ENCODE peak calls at places on chromosome 20, in nine cellular contexts. D is stomach, V is breast epithelium, U is vagina, P is K562, S is transverse colon, E is endothelial cell of umbilical vein, C is suprapubic skin, W is sigmoid colon. I is an unnamed sample.

GRCh38 chr20:3908667-3909066 is 19.5 kb downstream of the PANK2 start:
- DNase-seq in D (no peak), V (no peak), U (no peak), P (no peak), S (no peak), E (no peak), C (no peak), W (no peak), I (no peak)

GRCh38 chr20:62029296-62029695 is 36.4 kb downstream of the TAF4 start:
- DNase-seq in D (no peak), V (no peak), U (no peak), P (no peak), S (no peak), E (no peak), C (no peak), W (no peak), I (no peak)

GRCh38 chr20:61387204-61387958 is 135.3 kb downstream of the CDH4 start:
- DNase-seq in D (no peak), V (no peak), U (no peak), P (peak), S (no peak), E (no peak), C (no peak), W (no peak), I (no peak)

GRCh38 chr20:57589123-57589727 is 28.3 kb downstream of the PCK1 start:
- DNase-seq in D (no peak), V (no peak), U (no peak), P (no peak), S (no peak), E (no peak), C (no peak), W (no peak), I (peak)

GRCh38 chr20:438581-439469 is 23.5 kb downstream of the TBC1D20 start:
- DNase-seq in D (peak), V (peak), U (no peak), P (no peak), S (peak), E (peak), C (peak), W (no peak), I (peak)

GRCh38 chr20:3655032-3655405 is 8.2 kb downstream of the GFRA4 start:
- DNase-seq in D (no peak), V (no peak), U (no peak), P (no peak), S (no peak), E (no peak), C (peak), W (no peak), I (no peak)

GRCh38 chr20:6704132-6704861 is 63.2 kb upstream of the BMP2 start:
- DNase-seq in D (peak), V (no peak), U (no peak), P (no peak), S (peak), E (peak), C (no peak), W (no peak), I (no peak)

GRCh38 chr20:61435184-61435822 is 183.2 kb downstream of the CDH4 start:
- DNase-seq in D (no peak), V (no peak), U (no peak), P (no peak), S (no peak), E (no peak), C (no peak), W (no peak), I (no peak)

GRCh38 chr20:52060794-52061714 is 130.5 kb downstream of the ZFP64 start:
- DNase-seq in D (no peak), V (no peak), U (no peak), P (no peak), S (no peak), E (peak), C (no peak), W (no peak), I (no peak)

GRCh38 chr20:38049800-38050199 is 16.3 kb downstream of the RPRD1B start:
- DNase-seq in D (no peak), V (no peak), U (no peak), P (no peak), S (no peak), E (peak), C (no peak), W (no peak), I (no peak)

GRCh38 chr20:32830437-32830836 is 10.7 kb downstream of the MAPRE1 start:
- DNase-seq in D (no peak), V (no peak), U (no peak), P (no peak), S (peak), E (no peak), C (no peak), W (no peak), I (no peak)

GRCh38 chr20:34709836-34710567 is 5.9 kb downstream of the TP53INP2 start:
- DNase-seq in D (peak), V (peak), U (peak), P (peak), S (peak), E (peak), C (no peak), W (peak), I (peak)

GRCh38 chr20:46364670-46365482 is 41.5 kb downstream of the ELMO2 start:
- DNase-seq in D (no peak), V (no peak), U (no peak), P (no peak), S (no peak), E (no peak), C (no peak), W (peak), I (no peak)

GRCh38 chr20:844473-845225 is 11.1 kb downstream of the FAM110A start:
- DNase-seq in D (peak), V (peak), U (no peak), P (peak), S (peak), E (peak), C (peak), W (peak), I (peak)

GRCh38 chr20:62642666-62643520 is 590 bp downstream of the SLCO4A1 start:
- DNase-seq in D (peak), V (no peak), U (no peak), P (peak), S (peak), E (peak), C (no peak), W (no peak), I (peak)

GRCh38 chr20:38805502-38805957 is at the start of gene PPP1R16B:
- DNase-seq in D (peak), V (no peak), U (no peak), P (peak), S (peak), E (peak), C (no peak), W (no peak), I (peak)

GRCh38 chr20:17645010-17645409 is 37.0 kb downstream of the RRBP1 start:
- DNase-seq in D (no peak), V (no peak), U (no peak), P (no peak), S (no peak), E (no peak), C (no peak), W (no peak), I (peak)

GRCh38 chr20:6397115-6397514 is 274.3 kb upstream of the FERMT1 start:
- DNase-seq in D (no peak), V (no peak), U (no peak), P (no peak), S (no peak), E (no peak), C (no peak), W (no peak), I (no peak)

GRCh38 chr20:32742322-32743236 is 688 bp downstream of the COMMD7 start:
- DNase-seq in D (no peak), V (no peak), U (no peak), P (no peak), S (no peak), E (no peak), C (peak), W (peak), I (peak)

GRCh38 chr20:14036567-14036966 is 41.3 kb downstream of the MACROD2 start:
- DNase-seq in D (no peak), V (no peak), U (no peak), P (no peak), S (no peak), E (no peak), C (no peak), W (no peak), I (no peak)

GRCh38 chr20:36070451-36070850 is 84.1 kb upstream of the EPB41L1 start:
- DNase-seq in D (no peak), V (peak), U (no peak), P (no peak), S (no peak), E (no peak), C (no peak), W (no peak), I (no peak)

DNA sequence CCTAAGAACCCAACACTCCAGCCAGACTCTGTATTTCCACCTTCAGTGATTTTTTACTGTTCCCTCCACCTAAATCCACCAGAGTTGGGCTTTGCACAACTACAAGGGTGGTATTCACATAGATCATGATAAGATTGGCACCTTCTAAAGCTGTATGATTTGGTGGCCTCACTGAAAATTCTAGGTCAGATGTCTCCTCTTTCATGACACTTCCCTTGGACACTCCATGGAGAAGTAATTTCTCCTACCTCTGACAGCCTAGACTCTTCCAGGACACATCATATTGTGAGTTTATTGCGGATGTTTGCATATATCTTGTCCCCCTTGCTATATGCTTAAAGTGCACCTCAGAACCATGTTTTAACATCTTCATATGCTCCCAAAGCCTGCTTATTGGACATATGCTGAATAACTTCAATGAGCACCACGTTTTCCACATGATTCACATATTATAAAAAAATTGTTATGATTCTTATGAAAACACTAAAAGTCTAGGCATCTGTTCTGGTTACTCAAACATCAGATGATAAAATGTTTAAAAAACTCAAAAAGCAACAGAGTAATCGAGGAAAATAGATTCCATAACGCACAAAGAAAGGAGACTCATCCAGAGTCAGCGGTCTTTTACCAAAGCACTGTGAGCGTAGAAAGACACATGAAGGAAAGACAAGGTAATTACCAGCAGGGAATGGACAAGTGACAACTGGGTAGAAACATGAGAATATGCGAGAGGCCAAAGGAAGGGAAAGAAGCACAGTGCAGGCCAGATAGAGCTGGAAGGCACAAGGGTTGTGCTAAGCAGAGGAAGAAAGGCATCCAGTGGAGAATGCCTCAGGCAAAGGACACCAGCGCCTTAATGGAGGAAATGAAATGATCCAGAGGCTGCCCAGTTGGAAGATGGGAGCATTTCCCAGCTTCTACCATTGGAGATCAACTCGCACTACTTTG is 46.5 kb downstream of the KIF16B start:
- DNase-seq in D (no peak), V (no peak), U (no peak), P (no peak), S (no peak), E (no peak), C (no peak), W (no peak), I (no peak)
- H3K4me3 ChIP-seq in D (no peak), V (no peak), U (no peak), P (no peak), S (no peak), E (no peak), C (no peak), W (no peak), I (no peak)

GRCh38 chr20:25584905-25585704 is at the start of gene NINL:
- DNase-seq in D (peak), V (no peak), U (no peak), P (peak), S (peak), E (peak), C (peak), W (peak), I (peak)
- TF ChIP-seq POLR2A in D (no peak), V (no peak), U (peak), P (no peak), S (peak), E (peak), C (no peak), W (peak), I (peak)

GRCh38 chr20:10660661-10661060 is 13.1 kb downstream of the JAG1 start:
- DNase-seq in D (no peak), V (no peak), U (no peak), P (no peak), S (no peak), E (no peak), C (no peak), W (peak), I (no peak)
- TF ChIP-seq POLR2AphosphoS5 in D (peak), V (no peak), U (no peak), P (no peak), S (no peak), E (no peak), C (no peak), W (peak), I (no peak)

DNA sequence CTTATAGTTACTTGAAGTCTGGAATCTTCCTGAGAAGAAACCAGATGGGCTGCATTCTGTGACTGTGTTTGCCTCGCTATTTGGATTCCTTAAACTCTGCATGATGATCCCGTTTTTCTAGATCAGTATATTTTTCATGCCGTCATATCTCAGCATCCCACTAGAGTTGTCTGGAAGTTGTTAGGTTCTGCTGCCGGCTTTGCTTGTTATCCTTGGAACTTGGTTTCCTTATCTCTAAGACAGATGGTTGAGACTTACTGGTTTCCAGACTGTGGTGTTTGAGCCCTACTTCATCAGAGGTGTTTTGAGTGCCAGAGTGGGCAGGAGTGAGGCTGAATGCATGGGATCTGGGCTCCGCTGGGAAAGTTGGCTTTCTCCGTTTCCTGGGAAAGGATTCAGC is 50.3 kb downstream of the CDS2 start:
- DNase-seq in D (no peak), V (no peak), U (no peak), P (no peak), S (no peak), E (no peak), C (no peak), W (no peak), I (no peak)
- H3K4me3 ChIP-seq in D (no peak), V (no peak), U (no peak), P (no peak), S (no peak), E (no peak), C (no peak), W (no peak), I (no peak)